ENCODE peak calls at places on chromosome 19, in eight cellular contexts. One of them, this sample, is unnamed.

GRCh38 chr19:33580026-33580644 is 41.6 kb upstream of the CHST8 start:
- DNase-seq in uterus: no peak
- DNase-seq in foreskin keratinocyte: no peak
- DNase-seq in heart left ventricle: no peak
- DNase-seq in WTC11: no peak
- DNase-seq in heart right ventricle: no peak
- DNase-seq in omental fat pad: no peak
- DNase-seq in left lung: no peak
- DNase-seq in this sample: no peak

GRCh38 chr19:29878973-29879654 is 62.9 kb upstream of the URI1 start:
- DNase-seq in foreskin keratinocyte: peak
- DNase-seq in omental fat pad: no peak
- DNase-seq in left lung: no peak
- DNase-seq in uterus: no peak
- DNase-seq in heart right ventricle: no peak
- DNase-seq in heart left ventricle: no peak
- DNase-seq in WTC11: peak
- DNase-seq in this sample: no peak

GRCh38 chr19:32363175-32363574 is 17.8 kb downstream of the ZNF507 start:
- DNase-seq in uterus: no peak
- DNase-seq in heart right ventricle: no peak
- DNase-seq in omental fat pad: no peak
- DNase-seq in left lung: no peak
- DNase-seq in WTC11: no peak
- DNase-seq in foreskin keratinocyte: no peak
- DNase-seq in heart left ventricle: no peak
- DNase-seq in this sample: no peak

GRCh38 chr19:40803170-40803856 is 4.3 kb downstream of the EGLN2 start:
- DNase-seq in omental fat pad: no peak
- DNase-seq in uterus: no peak
- DNase-seq in WTC11: no peak
- DNase-seq in heart left ventricle: no peak
- DNase-seq in foreskin keratinocyte: no peak
- DNase-seq in left lung: no peak
- DNase-seq in heart right ventricle: no peak
- DNase-seq in this sample: no peak

GRCh38 chr19:48400018-48400742 is 6.7 kb downstream of the GRIN2D start:
- DNase-seq in WTC11: peak
- DNase-seq in heart right ventricle: peak
- DNase-seq in left lung: no peak
- DNase-seq in omental fat pad: no peak
- DNase-seq in foreskin keratinocyte: peak
- DNase-seq in uterus: peak
- DNase-seq in heart left ventricle: peak
- DNase-seq in this sample: no peak

GRCh38 chr19:46926201-46927071 is 65.6 kb downstream of the ARHGAP35 start:
- DNase-seq in heart right ventricle: no peak
- DNase-seq in foreskin keratinocyte: no peak
- DNase-seq in omental fat pad: no peak
- DNase-seq in heart left ventricle: no peak
- DNase-seq in WTC11: no peak
- DNase-seq in uterus: no peak
- DNase-seq in left lung: no peak
- DNase-seq in this sample: no peak

GRCh38 chr19:58577581-58578429 is 4.7 kb upstream of the MZF1 start:
- DNase-seq in heart left ventricle: no peak
- DNase-seq in omental fat pad: no peak
- DNase-seq in foreskin keratinocyte: no peak
- DNase-seq in heart right ventricle: no peak
- DNase-seq in WTC11: no peak
- DNase-seq in left lung: peak
- DNase-seq in uterus: peak
- DNase-seq in this sample: peak

GRCh38 chr19:31253816-31254551 is 95.3 kb downstream of the TSHZ3 start:
- DNase-seq in omental fat pad: no peak
- DNase-seq in WTC11: no peak
- DNase-seq in left lung: no peak
- DNase-seq in uterus: peak
- DNase-seq in heart right ventricle: no peak
- DNase-seq in foreskin keratinocyte: peak
- DNase-seq in heart left ventricle: no peak
- DNase-seq in this sample: no peak

GRCh38 chr19:42095142-42095813 is 19.3 kb downstream of the ZNF574 start:
- DNase-seq in left lung: no peak
- DNase-seq in uterus: no peak
- DNase-seq in WTC11: no peak
- DNase-seq in heart right ventricle: no peak
- DNase-seq in foreskin keratinocyte: no peak
- DNase-seq in omental fat pad: no peak
- DNase-seq in heart left ventricle: no peak
- DNase-seq in this sample: no peak

GRCh38 chr19:4396949-4397783 is 3.2 kb downstream of the SH3GL1 start:
- DNase-seq in foreskin keratinocyte: no peak
- DNase-seq in WTC11: no peak
- DNase-seq in heart right ventricle: no peak
- DNase-seq in uterus: no peak
- DNase-seq in heart left ventricle: no peak
- DNase-seq in omental fat pad: no peak
- DNase-seq in left lung: peak
- DNase-seq in this sample: no peak

GRCh38 chr19:39144487-39145071 is 19.0 kb downstream of the PAK4 start:
- DNase-seq in left lung: peak
- DNase-seq in uterus: no peak
- DNase-seq in omental fat pad: no peak
- DNase-seq in foreskin keratinocyte: no peak
- DNase-seq in heart right ventricle: no peak
- DNase-seq in WTC11: no peak
- DNase-seq in heart left ventricle: no peak
- DNase-seq in this sample: no peak

GRCh38 chr19:47389150-47389556 is 30.2 kb downstream of the MEIS3 start:
- DNase-seq in WTC11: no peak
- DNase-seq in heart right ventricle: no peak
- DNase-seq in foreskin keratinocyte: no peak
- DNase-seq in omental fat pad: no peak
- DNase-seq in heart left ventricle: peak
- DNase-seq in uterus: no peak
- DNase-seq in left lung: peak
- DNase-seq in this sample: no peak

GRCh38 chr19:33143897-33144405 is 12.0 kb downstream of the WDR88 start:
- DNase-seq in heart right ventricle: peak
- DNase-seq in left lung: peak
- DNase-seq in heart left ventricle: peak
- DNase-seq in uterus: peak
- DNase-seq in foreskin keratinocyte: peak
- DNase-seq in WTC11: peak
- DNase-seq in omental fat pad: peak
- DNase-seq in this sample: peak

GRCh38 chr19:2759392-2759791 is 19.6 kb upstream of the SLC39A3 start:
- DNase-seq in heart right ventricle: no peak
- DNase-seq in heart left ventricle: no peak
- DNase-seq in omental fat pad: no peak
- DNase-seq in foreskin keratinocyte: no peak
- DNase-seq in uterus: no peak
- DNase-seq in WTC11: no peak
- DNase-seq in left lung: no peak
- DNase-seq in this sample: no peak

DNA sequence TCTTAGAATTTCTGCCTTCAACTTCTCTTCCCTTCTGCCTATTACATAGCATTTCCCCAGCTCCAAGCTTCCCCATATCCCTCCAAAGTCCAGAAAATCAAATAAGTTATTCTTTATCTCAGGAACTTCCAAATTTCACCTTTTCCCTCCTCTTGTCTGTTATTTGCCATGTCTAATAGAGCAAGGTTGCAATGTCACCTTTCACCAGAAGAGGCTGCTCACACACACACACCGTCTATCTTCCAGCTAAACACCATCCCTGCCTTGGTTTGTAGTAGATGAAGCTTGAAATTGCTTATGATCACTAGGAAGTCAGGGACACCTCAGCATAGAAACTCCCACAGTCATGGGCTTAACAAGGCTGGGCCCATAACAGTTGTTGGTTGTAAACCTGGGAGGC is 48.4 kb downstream of the ZNRF4 start:
- DNase-seq in left lung: no peak
- DNase-seq in omental fat pad: no peak
- DNase-seq in heart left ventricle: no peak
- DNase-seq in heart right ventricle: no peak
- DNase-seq in WTC11: no peak
- DNase-seq in uterus: no peak
- DNase-seq in foreskin keratinocyte: no peak
- DNase-seq in this sample: no peak
- TF ChIP-seq CTCF in left lung: no peak
- TF ChIP-seq CTCF in omental fat pad: no peak
- TF ChIP-seq CTCF in heart left ventricle: no peak
- TF ChIP-seq CTCF in heart right ventricle: no peak
- TF ChIP-seq CTCF in WTC11: no peak
- TF ChIP-seq CTCF in uterus: no peak
- TF ChIP-seq CTCF in foreskin keratinocyte: peak
- TF ChIP-seq CTCF in this sample: no peak

GRCh38 chr19:805600-806550 is 8.6 kb downstream of the PTBP1 start:
- DNase-seq in left lung: no peak
- DNase-seq in heart left ventricle: no peak
- DNase-seq in foreskin keratinocyte: no peak
- DNase-seq in WTC11: no peak
- DNase-seq in uterus: no peak
- DNase-seq in omental fat pad: no peak
- DNase-seq in heart right ventricle: no peak
- DNase-seq in this sample: no peak
- TF ChIP-seq CTCF in left lung: no peak
- TF ChIP-seq CTCF in heart left ventricle: no peak
- TF ChIP-seq CTCF in foreskin keratinocyte: no peak
- TF ChIP-seq CTCF in WTC11: no peak
- TF ChIP-seq CTCF in uterus: no peak
- TF ChIP-seq CTCF in omental fat pad: no peak
- TF ChIP-seq CTCF in heart right ventricle: no peak
- TF ChIP-seq CTCF in this sample: no peak

DNA sequence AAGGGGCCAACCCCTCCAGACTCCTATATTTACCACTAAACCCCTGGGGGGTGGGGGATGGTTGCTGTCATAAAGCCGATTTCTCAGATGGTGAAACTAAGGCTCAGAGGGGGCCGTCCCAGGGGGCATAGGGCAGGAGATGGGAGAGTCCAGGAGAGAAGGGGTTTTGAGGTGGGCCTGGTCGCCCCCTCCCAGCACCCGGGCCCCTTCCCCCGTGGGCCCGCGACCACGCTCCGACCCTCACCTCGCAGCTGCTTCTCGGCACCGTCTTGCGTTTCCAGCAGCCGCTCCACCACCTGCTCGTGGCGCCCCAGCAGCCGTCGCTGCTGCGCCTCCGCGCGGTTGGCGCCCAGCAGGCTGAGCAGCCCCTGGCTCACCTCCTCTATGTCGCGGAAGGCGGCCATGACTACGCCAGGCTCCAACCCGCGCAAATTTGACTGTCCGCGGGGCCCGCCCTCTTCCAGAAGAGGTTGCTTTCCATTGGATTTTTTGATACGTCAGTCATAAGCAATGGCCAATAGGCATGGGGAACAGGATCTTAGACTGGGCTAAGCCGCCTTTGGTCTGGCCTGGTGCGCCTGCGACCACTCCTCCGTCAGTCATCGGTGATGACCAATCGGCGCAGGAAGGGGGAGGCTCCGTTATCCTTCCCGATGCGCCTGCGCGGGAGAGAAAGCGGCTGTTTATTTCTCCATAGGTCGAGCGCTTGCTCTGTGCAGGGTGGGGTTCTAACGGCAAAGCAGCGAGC is at the start of gene SPC24:
- DNase-seq in foreskin keratinocyte: peak
- DNase-seq in WTC11: peak
- DNase-seq in left lung: peak
- DNase-seq in omental fat pad: peak
- DNase-seq in heart right ventricle: peak
- DNase-seq in heart left ventricle: peak
- DNase-seq in uterus: peak
- DNase-seq in this sample: peak
- TF ChIP-seq CTCF in foreskin keratinocyte: peak
- TF ChIP-seq CTCF in WTC11: no peak
- TF ChIP-seq CTCF in left lung: no peak
- TF ChIP-seq CTCF in omental fat pad: no peak
- TF ChIP-seq CTCF in heart right ventricle: no peak
- TF ChIP-seq CTCF in heart left ventricle: no peak
- TF ChIP-seq CTCF in uterus: no peak
- TF ChIP-seq CTCF in this sample: no peak

GRCh38 chr19:7682175-7682855 is 1.7 kb downstream of the TRAPPC5 start:
- DNase-seq in uterus: no peak
- DNase-seq in heart left ventricle: no peak
- DNase-seq in heart right ventricle: no peak
- DNase-seq in WTC11: peak
- DNase-seq in foreskin keratinocyte: no peak
- DNase-seq in omental fat pad: no peak
- DNase-seq in left lung: peak
- DNase-seq in this sample: no peak
- TF ChIP-seq CTCF in uterus: no peak
- TF ChIP-seq CTCF in heart left ventricle: no peak
- TF ChIP-seq CTCF in heart right ventricle: no peak
- TF ChIP-seq CTCF in WTC11: no peak
- TF ChIP-seq CTCF in foreskin keratinocyte: no peak
- TF ChIP-seq CTCF in omental fat pad: no peak
- TF ChIP-seq CTCF in left lung: no peak
- TF ChIP-seq CTCF in this sample: no peak

GRCh38 chr19:10070730-10071446 is 15.2 kb upstream of the SHFL start:
- DNase-seq in uterus: no peak
- DNase-seq in foreskin keratinocyte: no peak
- DNase-seq in WTC11: peak
- DNase-seq in heart left ventricle: no peak
- DNase-seq in heart right ventricle: no peak
- DNase-seq in omental fat pad: no peak
- DNase-seq in left lung: no peak
- DNase-seq in this sample: no peak

GRCh38 chr19:10078329-10078728 is 7.8 kb upstream of the SHFL start:
- DNase-seq in heart left ventricle: no peak
- DNase-seq in WTC11: no peak
- DNase-seq in heart right ventricle: no peak
- DNase-seq in left lung: no peak
- DNase-seq in uterus: no peak
- DNase-seq in omental fat pad: no peak
- DNase-seq in foreskin keratinocyte: no peak
- DNase-seq in this sample: no peak

GRCh38 chr19:10076535-10076934 is 9.6 kb upstream of the SHFL start:
- DNase-seq in heart left ventricle: no peak
- DNase-seq in foreskin keratinocyte: no peak
- DNase-seq in WTC11: no peak
- DNase-seq in heart right ventricle: no peak
- DNase-seq in uterus: no peak
- DNase-seq in omental fat pad: no peak
- DNase-seq in left lung: no peak
- DNase-seq in this sample: no peak

GRCh38 chr19:10079031-10079453 is 7.1 kb upstream of the SHFL start:
- DNase-seq in heart left ventricle: no peak
- DNase-seq in foreskin keratinocyte: peak
- DNase-seq in left lung: no peak
- DNase-seq in WTC11: no peak
- DNase-seq in omental fat pad: no peak
- DNase-seq in uterus: no peak
- DNase-seq in heart right ventricle: no peak
- DNase-seq in this sample: no peak

DNA sequence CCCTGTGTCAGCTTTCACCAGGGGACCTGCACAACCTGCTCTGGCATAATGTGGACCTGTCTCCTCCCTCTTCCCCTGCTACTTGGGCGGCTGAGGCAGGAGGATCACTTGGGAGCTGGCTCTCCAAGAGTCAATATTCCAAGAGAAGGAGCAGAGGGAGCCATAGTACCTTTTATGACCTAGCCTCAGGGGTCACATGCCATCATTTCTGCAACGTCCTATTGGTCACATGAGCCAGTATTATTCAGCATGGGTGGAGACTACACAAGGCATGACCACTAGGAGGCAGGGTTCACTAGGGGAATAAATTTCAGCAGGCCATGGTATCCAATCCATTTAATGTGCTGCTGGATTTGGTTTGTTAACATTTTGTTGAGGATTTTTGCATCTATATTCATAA is 12.0 kb upstream of the SHFL start:
- DNase-seq in heart right ventricle: no peak
- DNase-seq in WTC11: no peak
- DNase-seq in left lung: no peak
- DNase-seq in foreskin keratinocyte: peak
- DNase-seq in uterus: no peak
- DNase-seq in omental fat pad: no peak
- DNase-seq in heart left ventricle: no peak
- DNase-seq in this sample: no peak
- TF ChIP-seq CTCF in heart right ventricle: no peak
- TF ChIP-seq CTCF in WTC11: peak
- TF ChIP-seq CTCF in left lung: no peak
- TF ChIP-seq CTCF in foreskin keratinocyte: peak
- TF ChIP-seq CTCF in uterus: no peak
- TF ChIP-seq CTCF in omental fat pad: no peak
- TF ChIP-seq CTCF in heart left ventricle: no peak
- TF ChIP-seq CTCF in this sample: no peak